ENCODE peak calls at places on chromosomes 11 and 22, in eight cellular contexts. One of them, this sample, is unnamed.

GRCh38 chr11:122729139-122729538 is 73.6 kb downstream of the UBASH3B start:
- DNase-seq in heart left ventricle: no peak
- DNase-seq in prostate gland: no peak
- DNase-seq in PC-9: no peak
- DNase-seq in endodermal cell: no peak
- DNase-seq in sigmoid colon: no peak
- DNase-seq in PC-3: no peak
- DNase-seq in ovary: no peak
- DNase-seq in this sample: no peak

GRCh38 chr22:27124336-27125023 is 467.1 kb downstream of the MIAT start:
- DNase-seq in prostate gland: no peak
- DNase-seq in endodermal cell: no peak
- DNase-seq in sigmoid colon: peak; percentile 79
- DNase-seq in ovary: peak; percentile 47
- DNase-seq in PC-9: no peak
- DNase-seq in PC-3: no peak
- DNase-seq in heart left ventricle: peak; percentile 71
- DNase-seq in this sample: peak; percentile 59

GRCh38 chr22:17830041-17830961 is 56.0 kb upstream of the BID start:
- DNase-seq in PC-9: peak; percentile 81
- DNase-seq in endodermal cell: peak; percentile 98
- DNase-seq in prostate gland: peak; percentile 91
- DNase-seq in ovary: peak; percentile 91
- DNase-seq in PC-3: peak; percentile 80
- DNase-seq in heart left ventricle: peak; percentile 86
- DNase-seq in sigmoid colon: peak; percentile 93
- DNase-seq in this sample: peak; percentile 83

GRCh38 chr11:9651481-9651880 is 12.4 kb upstream of the SWAP70 start:
- DNase-seq in sigmoid colon: no peak
- DNase-seq in endodermal cell: peak; percentile 14
- DNase-seq in PC-3: no peak
- DNase-seq in heart left ventricle: no peak
- DNase-seq in prostate gland: no peak
- DNase-seq in ovary: no peak
- DNase-seq in PC-9: no peak
- DNase-seq in this sample: no peak

GRCh38 chr22:41909290-41910049 is 5.4 kb downstream of the SHISA8 start:
- DNase-seq in prostate gland: no peak
- DNase-seq in endodermal cell: peak; percentile 79
- DNase-seq in sigmoid colon: no peak
- DNase-seq in ovary: peak; percentile 27
- DNase-seq in heart left ventricle: no peak
- DNase-seq in PC-9: no peak
- DNase-seq in PC-3: no peak
- DNase-seq in this sample: no peak

GRCh38 chr22:40819741-40820140 is 595 bp upstream of the SLC25A17 start:
- DNase-seq in heart left ventricle: no peak
- DNase-seq in sigmoid colon: no peak
- DNase-seq in endodermal cell: no peak
- DNase-seq in ovary: no peak
- DNase-seq in prostate gland: no peak
- DNase-seq in PC-3: peak; percentile 23
- DNase-seq in PC-9: no peak
- DNase-seq in this sample: no peak

GRCh38 chr11:47289856-47290255 is 19.9 kb downstream of the MADD start:
- DNase-seq in heart left ventricle: no peak
- DNase-seq in PC-9: no peak
- DNase-seq in ovary: no peak
- DNase-seq in PC-3: no peak
- DNase-seq in endodermal cell: no peak
- DNase-seq in sigmoid colon: peak; percentile 48
- DNase-seq in prostate gland: no peak
- DNase-seq in this sample: no peak

GRCh38 chr11:115644846-115645245 is 140.6 kb upstream of the CADM1 start:
- DNase-seq in endodermal cell: no peak
- DNase-seq in ovary: no peak
- DNase-seq in heart left ventricle: no peak
- DNase-seq in PC-3: no peak
- DNase-seq in PC-9: no peak
- DNase-seq in prostate gland: no peak
- DNase-seq in sigmoid colon: no peak
- DNase-seq in this sample: no peak

GRCh38 chr22:48538291-48538820 is 1289.3 kb downstream of the BRD1 start:
- DNase-seq in ovary: no peak
- DNase-seq in heart left ventricle: no peak
- DNase-seq in PC-9: no peak
- DNase-seq in prostate gland: no peak
- DNase-seq in sigmoid colon: no peak
- DNase-seq in endodermal cell: no peak
- DNase-seq in PC-3: no peak
- DNase-seq in this sample: no peak

GRCh38 chr22:19604711-19605268 is 80.6 kb upstream of the CLDN5 start:
- DNase-seq in PC-9: no peak
- DNase-seq in PC-3: no peak
- DNase-seq in sigmoid colon: no peak
- DNase-seq in heart left ventricle: no peak
- DNase-seq in ovary: no peak
- DNase-seq in prostate gland: no peak
- DNase-seq in endodermal cell: no peak
- DNase-seq in this sample: no peak

GRCh38 chr22:44448271-44448780 is 49.7 kb downstream of the RTL6 start:
- DNase-seq in endodermal cell: peak; percentile 34
- DNase-seq in heart left ventricle: peak; percentile 78
- DNase-seq in PC-3: peak; percentile 90
- DNase-seq in ovary: peak; percentile 77
- DNase-seq in sigmoid colon: peak; percentile 91
- DNase-seq in PC-9: peak; percentile 89
- DNase-seq in prostate gland: peak; percentile 11
- DNase-seq in this sample: peak; percentile 76

GRCh38 chr11:117618956-117619355 is 178.1 kb downstream of the DSCAML1 start:
- DNase-seq in PC-3: no peak
- DNase-seq in endodermal cell: peak; percentile 85
- DNase-seq in prostate gland: no peak
- DNase-seq in ovary: no peak
- DNase-seq in PC-9: no peak
- DNase-seq in heart left ventricle: no peak
- DNase-seq in sigmoid colon: peak; percentile 57
- DNase-seq in this sample: no peak

GRCh38 chr11:134276396-134277175 is 407 bp downstream of the GLB1L3 start:
- DNase-seq in PC-3: no peak
- DNase-seq in prostate gland: no peak
- DNase-seq in ovary: no peak
- DNase-seq in endodermal cell: peak; percentile 84
- DNase-seq in sigmoid colon: no peak
- DNase-seq in heart left ventricle: no peak
- DNase-seq in PC-9: no peak
- DNase-seq in this sample: no peak

GRCh38 chr11:21472256-21472655 is 720.6 kb upstream of the ANO5 start:
- DNase-seq in ovary: no peak
- DNase-seq in endodermal cell: no peak
- DNase-seq in PC-3: no peak
- DNase-seq in sigmoid colon: no peak
- DNase-seq in heart left ventricle: no peak
- DNase-seq in PC-9: no peak
- DNase-seq in prostate gland: no peak
- DNase-seq in this sample: no peak

GRCh38 chr11:130159657-130160459 is at the start of gene ST14:
- DNase-seq in endodermal cell: peak; percentile 83
- DNase-seq in heart left ventricle: no peak
- DNase-seq in prostate gland: peak; percentile 79
- DNase-seq in PC-9: peak; percentile 76
- DNase-seq in ovary: no peak
- DNase-seq in PC-3: peak; percentile 81
- DNase-seq in sigmoid colon: no peak
- DNase-seq in this sample: no peak

GRCh38 chr11:2696461-2696860 is 3.3 kb downstream of the KCNQ1OT1 start:
- DNase-seq in PC-9: no peak
- DNase-seq in sigmoid colon: no peak
- DNase-seq in ovary: no peak
- DNase-seq in PC-3: no peak
- DNase-seq in heart left ventricle: no peak
- DNase-seq in endodermal cell: no peak
- DNase-seq in prostate gland: no peak
- DNase-seq in this sample: no peak

GRCh38 chr11:88353835-88354496 is 16.4 kb upstream of the CTSC start:
- DNase-seq in PC-3: no peak
- DNase-seq in endodermal cell: no peak
- DNase-seq in ovary: no peak
- DNase-seq in prostate gland: no peak
- DNase-seq in PC-9: no peak
- DNase-seq in sigmoid colon: no peak
- DNase-seq in heart left ventricle: no peak
- DNase-seq in this sample: no peak

GRCh38 chr22:18968011-18968749 is 32.1 kb upstream of the PRODH start:
- DNase-seq in prostate gland: no peak
- DNase-seq in ovary: peak; percentile 40
- DNase-seq in sigmoid colon: no peak
- DNase-seq in endodermal cell: peak; percentile 91
- DNase-seq in PC-3: peak; percentile 3
- DNase-seq in heart left ventricle: peak; percentile 60
- DNase-seq in PC-9: peak; percentile 28
- DNase-seq in this sample: no peak

GRCh38 chr11:116605543-116605942 is 167.2 kb downstream of the BUD13 start:
- DNase-seq in PC-3: peak; percentile 72
- DNase-seq in heart left ventricle: no peak
- DNase-seq in sigmoid colon: peak; percentile 20
- DNase-seq in endodermal cell: peak; percentile 98
- DNase-seq in ovary: no peak
- DNase-seq in prostate gland: no peak
- DNase-seq in PC-9: peak; percentile 46
- DNase-seq in this sample: no peak

GRCh38 chr11:8234425-8234821 is 29.3 kb downstream of the LMO1 start:
- DNase-seq in PC-3: peak; percentile 19
- DNase-seq in PC-9: peak; percentile 24
- DNase-seq in heart left ventricle: no peak
- DNase-seq in prostate gland: no peak
- DNase-seq in sigmoid colon: no peak
- DNase-seq in ovary: no peak
- DNase-seq in endodermal cell: peak; percentile 70
- DNase-seq in this sample: no peak

DNA sequence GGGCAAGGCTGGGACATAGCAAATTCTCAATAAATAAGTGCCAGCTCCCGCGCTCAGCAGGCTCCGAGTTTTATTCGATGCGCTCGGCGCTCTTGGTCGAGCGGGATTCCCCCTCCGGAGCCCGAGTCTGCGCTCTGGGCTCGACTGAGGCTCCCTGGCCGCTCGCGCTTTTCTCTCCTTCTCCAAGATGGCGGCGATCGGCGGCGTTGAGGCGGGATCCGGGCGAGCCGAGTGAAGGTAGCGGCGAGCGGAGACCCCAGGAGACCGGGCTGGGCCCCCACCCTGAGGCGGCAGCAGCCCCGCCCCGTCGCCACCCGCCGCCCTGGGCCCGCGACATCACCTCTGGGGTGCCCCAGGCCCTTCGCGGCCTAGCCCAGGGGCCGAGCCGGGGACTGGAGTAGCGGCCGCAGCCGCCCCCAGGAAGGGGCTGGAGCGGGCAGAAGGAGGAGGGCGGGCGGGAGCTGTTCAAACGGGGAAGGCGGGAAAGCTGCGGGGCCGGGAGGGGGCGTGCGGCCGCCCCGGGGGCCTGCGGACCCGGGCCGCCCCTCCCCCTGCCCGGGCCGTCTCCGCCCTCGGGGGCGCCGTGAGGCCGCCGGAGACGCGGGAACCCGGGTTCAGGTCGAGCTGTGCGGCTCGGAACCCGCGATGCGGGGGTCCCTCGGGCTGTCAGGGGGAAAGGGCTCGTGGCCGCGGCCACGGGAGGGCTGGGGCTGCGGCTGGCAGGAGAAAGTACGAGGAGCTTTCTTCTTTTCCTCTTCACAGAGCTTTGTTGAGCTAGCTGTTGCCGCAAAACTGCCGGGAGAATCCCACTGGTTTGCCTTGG is at the start of gene HMGXB4:
- DNase-seq in PC-9: peak; percentile 75
- DNase-seq in prostate gland: peak; percentile 84
- DNase-seq in sigmoid colon: peak; percentile 92
- DNase-seq in endodermal cell: peak; percentile 93
- DNase-seq in heart left ventricle: peak; percentile 93
- DNase-seq in ovary: peak; percentile 85
- DNase-seq in PC-3: peak; percentile 78
- DNase-seq in this sample: peak; percentile 91
- TF ChIP-seq CTCF in PC-9: no peak
- TF ChIP-seq CTCF in prostate gland: no peak
- TF ChIP-seq CTCF in sigmoid colon: no peak
- TF ChIP-seq CTCF in endodermal cell: no peak
- TF ChIP-seq CTCF in heart left ventricle: peak; percentile 27
- TF ChIP-seq CTCF in ovary: peak; percentile 33
- TF ChIP-seq CTCF in PC-3: no peak
- TF ChIP-seq CTCF in this sample: peak; percentile 28

GRCh38 chr11:1292644-1293618 is 16.5 kb downstream of the TOLLIP start:
- DNase-seq in sigmoid colon: peak; percentile 56
- DNase-seq in prostate gland: no peak
- DNase-seq in endodermal cell: no peak
- DNase-seq in PC-3: no peak
- DNase-seq in ovary: peak; percentile 16
- DNase-seq in PC-9: no peak
- DNase-seq in heart left ventricle: peak; percentile 36
- DNase-seq in this sample: peak; percentile 11
- H3K36me3 ChIP-seq in sigmoid colon: peaks cover 46% of the 10 kb centered on the region
- H3K36me3 ChIP-seq in prostate gland: peaks cover 12% of the 10 kb centered on the region
- H3K36me3 ChIP-seq in endodermal cell: peaks cover 6% of the 10 kb centered on the region
- H3K36me3 ChIP-seq in PC-3: peaks cover 15% of the 10 kb centered on the region
- H3K36me3 ChIP-seq in ovary: no peaks in the 10 kb centered on the region
- H3K36me3 ChIP-seq in PC-9: no peaks in the 10 kb centered on the region
- H3K36me3 ChIP-seq in heart left ventricle: peaks cover 57% of the 10 kb centered on the region
- H3K36me3 ChIP-seq in this sample: peaks cover 53% of the 10 kb centered on the region

GRCh38 chr22:31210830-31211503 is 1.1 kb upstream of the LIMK2 start:
- DNase-seq in PC-9: no peak
- DNase-seq in prostate gland: no peak
- DNase-seq in endodermal cell: no peak
- DNase-seq in ovary: no peak
- DNase-seq in heart left ventricle: no peak
- DNase-seq in PC-3: no peak
- DNase-seq in sigmoid colon: no peak
- DNase-seq in this sample: peak; percentile 34
- H3K4me1 ChIP-seq in PC-9: peaks cover 30% of the 10 kb centered on the region
- H3K4me1 ChIP-seq in prostate gland: peaks cover 17% of the 10 kb centered on the region
- H3K4me1 ChIP-seq in endodermal cell: no peaks in the 10 kb centered on the region
- H3K4me1 ChIP-seq in ovary: peaks cover 5% of the 10 kb centered on the region
- H3K4me1 ChIP-seq in heart left ventricle: peaks cover 44% of the 10 kb centered on the region
- H3K4me1 ChIP-seq in PC-3: peaks cover 17% of the 10 kb centered on the region
- H3K4me1 ChIP-seq in sigmoid colon: no peaks in the 10 kb centered on the region
- H3K4me1 ChIP-seq in this sample: peaks cover 62% of the 10 kb centered on the region

GRCh38 chr11:102794382-102794781 is 3.6 kb downstream of the MMP1 start:
- DNase-seq in prostate gland: no peak
- DNase-seq in PC-3: peak; percentile 60
- DNase-seq in endodermal cell: peak; percentile 87
- DNase-seq in sigmoid colon: no peak
- DNase-seq in heart left ventricle: no peak
- DNase-seq in ovary: no peak
- DNase-seq in PC-9: no peak
- DNase-seq in this sample: no peak
- TF ChIP-seq CTCF in prostate gland: no peak
- TF ChIP-seq CTCF in PC-3: peak; percentile 81
- TF ChIP-seq CTCF in endodermal cell: peak; percentile 84
- TF ChIP-seq CTCF in sigmoid colon: no peak
- TF ChIP-seq CTCF in heart left ventricle: no peak
- TF ChIP-seq CTCF in ovary: no peak
- TF ChIP-seq CTCF in PC-9: peak; percentile 59
- TF ChIP-seq CTCF in this sample: peak; percentile 22

GRCh38 chr22:46360097-46360496 is 24.6 kb downstream of the TRMU start:
- DNase-seq in sigmoid colon: no peak
- DNase-seq in ovary: no peak
- DNase-seq in endodermal cell: peak; percentile 51
- DNase-seq in prostate gland: no peak
- DNase-seq in heart left ventricle: peak; percentile 8
- DNase-seq in PC-3: no peak
- DNase-seq in PC-9: no peak
- DNase-seq in this sample: no peak
- H3K36me3 ChIP-seq in sigmoid colon: no peaks in the 10 kb centered on the region
- H3K36me3 ChIP-seq in ovary: no peaks in the 10 kb centered on the region
- H3K36me3 ChIP-seq in endodermal cell: peaks cover 51% of the 10 kb centered on the region
- H3K36me3 ChIP-seq in prostate gland: no peaks in the 10 kb centered on the region
- H3K36me3 ChIP-seq in heart left ventricle: peaks cover 31% of the 10 kb centered on the region
- H3K36me3 ChIP-seq in PC-3: peaks cover 5% of the 10 kb centered on the region
- H3K36me3 ChIP-seq in PC-9: no peaks in the 10 kb centered on the region
- H3K36me3 ChIP-seq in this sample: peaks cover 20% of the 10 kb centered on the region